ENCODE peak calls at places on chromosomes 7 and 10, in ten cellular contexts. F, K, B, S, E, W, R, C, I and N are unnamed samples.

GRCh38 chr7:156845379-156846101 is 47.4 kb downstream of the LMBR1 start:
- DNase-seq in F (no peak), K (no peak), B (no peak), S (no peak), E (no peak), W (no peak), R (no peak), C (no peak), I (no peak), N (no peak)

GRCh38 chr7:130365511-130366441 is 14.5 kb upstream of the CPA1 start:
- DNase-seq in F (peak), K (peak), B (peak), S (no peak), E (peak), W (no peak), R (peak), C (peak), I (no peak), N (no peak)

GRCh38 chr10:102326031-102326430 is 69.5 kb upstream of the NFKB2 start:
- DNase-seq in F (no peak), K (no peak), B (no peak), S (no peak), E (no peak), W (no peak), R (no peak), C (no peak), I (no peak), N (no peak)

GRCh38 chr7:42928754-42929153 is 3.2 kb downstream of the PSMA2 start:
- DNase-seq in F (no peak), K (no peak), B (no peak), S (no peak), E (no peak), W (no peak), R (no peak), C (no peak), I (no peak), N (no peak)

GRCh38 chr7:12239821-12240220 is 28.7 kb downstream of the TMEM106B start:
- DNase-seq in F (no peak), K (no peak), B (no peak), S (no peak), E (no peak), W (no peak), R (no peak), C (no peak), I (no peak), N (no peak)

GRCh38 chr7:4204530-4205165 is 477.4 kb upstream of the FOXK1 start:
- DNase-seq in F (no peak), K (no peak), B (no peak), S (no peak), E (peak), W (peak), R (no peak), C (no peak), I (no peak), N (no peak)

GRCh38 chr10:93463723-93464511 is 18.2 kb downstream of the MYOF start:
- DNase-seq in F (peak), K (no peak), B (peak), S (no peak), E (no peak), W (peak), R (no peak), C (no peak), I (no peak), N (peak)

GRCh38 chr10:11832042-11832441 is 8.9 kb downstream of the PROSER2 start:
- DNase-seq in F (no peak), K (no peak), B (peak), S (no peak), E (no peak), W (no peak), R (no peak), C (no peak), I (no peak), N (no peak)

GRCh38 chr10:123930340-123931001 is 38.9 kb upstream of the CPXM2 start:
- DNase-seq in F (peak), K (no peak), B (peak), S (no peak), E (no peak), W (no peak), R (peak), C (no peak), I (no peak), N (peak)

GRCh38 chr7:77866791-77867190 is 68.2 kb downstream of the PHTF2 start:
- DNase-seq in F (peak), K (peak), B (peak), S (no peak), E (no peak), W (peak), R (no peak), C (no peak), I (no peak), N (no peak)

GRCh38 chr10:8360365-8360764 is 305.9 kb downstream of the GATA3 start:
- DNase-seq in F (no peak), K (no peak), B (no peak), S (no peak), E (no peak), W (no peak), R (no peak), C (no peak), I (no peak), N (no peak)

GRCh38 chr10:16440396-16441105 is 3.7 kb downstream of the PTER start:
- DNase-seq in F (no peak), K (no peak), B (peak), S (no peak), E (no peak), W (no peak), R (peak), C (no peak), I (no peak), N (no peak)

GRCh38 chr7:101880536-101881443 is 63.4 kb downstream of the CUX1 start:
- DNase-seq in F (peak), K (no peak), B (peak), S (peak), E (no peak), W (no peak), R (peak), C (no peak), I (no peak), N (no peak)

GRCh38 chr10:65805993-65806392 is 1119.8 kb upstream of the LRRTM3 start:
- DNase-seq in F (no peak), K (no peak), B (peak), S (no peak), E (no peak), W (no peak), R (no peak), C (no peak), I (no peak), N (no peak)

GRCh38 chr10:75957321-75957720 is 525.9 kb downstream of the LRMDA start:
- DNase-seq in F (no peak), K (no peak), B (no peak), S (no peak), E (no peak), W (no peak), R (no peak), C (no peak), I (no peak), N (no peak)

GRCh38 chr10:86536294-86536861 is 14.8 kb upstream of the WAPL start:
- DNase-seq in F (no peak), K (no peak), B (no peak), S (no peak), E (peak), W (no peak), R (no peak), C (no peak), I (no peak), N (no peak)

GRCh38 chr10:80153460-80153859 is 20.9 kb downstream of the PLAC9 start:
- DNase-seq in F (no peak), K (no peak), B (no peak), S (no peak), E (no peak), W (no peak), R (no peak), C (no peak), I (no peak), N (no peak)

GRCh38 chr7:29444267-29444666 is 119.4 kb upstream of the PRR15 start:
- DNase-seq in F (no peak), K (no peak), B (no peak), S (no peak), E (no peak), W (no peak), R (no peak), C (no peak), I (no peak), N (no peak)

GRCh38 chr7:93176961-93177580 is 28.9 kb upstream of the SAMD9L start:
- DNase-seq in F (peak), K (no peak), B (no peak), S (no peak), E (no peak), W (no peak), R (no peak), C (no peak), I (no peak), N (peak)

GRCh38 chr10:4894335-4894734 is 68.3 kb downstream of the AKR1E2 start:
- DNase-seq in F (no peak), K (no peak), B (no peak), S (no peak), E (no peak), W (no peak), R (no peak), C (no peak), I (no peak), N (no peak)

GRCh38 chr10:133085251-133086125 is 2.2 kb upstream of the ADGRA1 start:
- DNase-seq in F (no peak), K (no peak), B (no peak), S (no peak), E (no peak), W (no peak), R (no peak), C (no peak), I (no peak), N (no peak)
- TF ChIP-seq CTCF in F (no peak), K (no peak), B (no peak), S (no peak), E (no peak), W (no peak), R (no peak), C (no peak), I (no peak), N (no peak)

GRCh38 chr10:99659031-99659867 is at the start of gene ENTPD7:
- DNase-seq in F (peak), K (peak), B (peak), S (peak), E (peak), W (peak), R (peak), C (peak), I (peak), N (peak)

GRCh38 chr10:99658622-99659030 is 683 bp upstream of the ENTPD7 start:
- DNase-seq in F (peak), K (no peak), B (peak), S (peak), E (peak), W (peak), R (peak), C (no peak), I (no peak), N (no peak)

GRCh38 chr10:99659868-99660366 is 608 bp downstream of the ENTPD7 start:
- DNase-seq in F (no peak), K (no peak), B (peak), S (no peak), E (no peak), W (no peak), R (no peak), C (no peak), I (no peak), N (no peak)

GRCh38 chr10:99660662-99661369 is 1.5 kb downstream of the ENTPD7 start:
- DNase-seq in F (no peak), K (no peak), B (peak), S (peak), E (no peak), W (no peak), R (no peak), C (no peak), I (no peak), N (no peak)

DNA sequence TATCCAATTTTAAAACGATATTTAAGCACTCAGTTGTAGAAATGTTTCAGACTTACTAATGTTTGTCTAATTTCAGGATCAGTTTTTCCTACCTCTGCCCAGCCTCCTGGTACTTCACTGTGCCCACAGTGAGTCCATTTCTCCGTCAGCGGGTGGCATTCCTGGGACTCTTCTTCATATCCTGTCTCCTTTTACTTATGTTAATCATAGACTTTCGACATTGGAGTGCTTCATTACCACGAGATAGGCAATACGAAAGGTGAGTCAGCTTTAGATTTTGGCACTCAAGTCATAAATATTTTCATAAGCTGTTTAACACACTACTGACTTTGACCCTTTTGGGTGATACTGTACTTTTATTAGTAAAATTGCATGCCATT is 2.1 kb downstream of the ENTPD7 start:
- DNase-seq in F (peak), K (peak), B (peak), S (peak), E (no peak), W (peak), R (no peak), C (no peak), I (no peak), N (no peak)
- TF ChIP-seq CTCF in F (no peak), K (no peak), B (no peak), S (no peak), E (no peak), W (no peak), R (no peak), C (no peak), I (no peak), N (no peak)

GRCh38 chr7:6422095-6422494 is 25.7 kb downstream of the DAGLB start:
- DNase-seq in F (no peak), K (no peak), B (no peak), S (no peak), E (no peak), W (no peak), R (no peak), C (no peak), I (no peak), N (no peak)

GRCh38 chr7:6424702-6425072 is 23.1 kb downstream of the DAGLB start:
- DNase-seq in F (no peak), K (no peak), B (no peak), S (no peak), E (no peak), W (no peak), R (no peak), C (no peak), I (no peak), N (no peak)

GRCh38 chr7:6422926-6423632 is 24.7 kb downstream of the DAGLB start:
- DNase-seq in F (no peak), K (no peak), B (no peak), S (no peak), E (no peak), W (no peak), R (peak), C (no peak), I (no peak), N (no peak)

GRCh38 chr7:6425948-6426347 is 21.8 kb downstream of the DAGLB start:
- DNase-seq in F (no peak), K (no peak), B (no peak), S (no peak), E (no peak), W (no peak), R (no peak), C (no peak), I (no peak), N (no peak)

GRCh38 chr7:6423942-6424701 is 23.6 kb downstream of the DAGLB start:
- DNase-seq in F (no peak), K (no peak), B (no peak), S (no peak), E (no peak), W (peak), R (peak), C (no peak), I (no peak), N (no peak)
- TF ChIP-seq CTCF in F (no peak), K (no peak), B (no peak), S (peak), E (no peak), W (peak), R (no peak), C (no peak), I (no peak), N (no peak)

GRCh38 chr7:154794147-154794780 is 208.7 kb downstream of the PAXIP1 start:
- DNase-seq in F (no peak), K (no peak), B (no peak), S (no peak), E (peak), W (no peak), R (peak), C (peak), I (no peak), N (no peak)

GRCh38 chr7:154792436-154793055 is 210.4 kb downstream of the PAXIP1 start:
- DNase-seq in F (no peak), K (no peak), B (no peak), S (no peak), E (no peak), W (no peak), R (no peak), C (no peak), I (no peak), N (no peak)

GRCh38 chr7:154785898-154786297 is 217.0 kb downstream of the PAXIP1 start:
- DNase-seq in F (no peak), K (no peak), B (no peak), S (no peak), E (no peak), W (no peak), R (no peak), C (no peak), I (no peak), N (no peak)

GRCh38 chr7:154791611-154792010 is 211.3 kb downstream of the PAXIP1 start:
- DNase-seq in F (no peak), K (no peak), B (no peak), S (no peak), E (no peak), W (no peak), R (no peak), C (no peak), I (no peak), N (no peak)

DNA sequence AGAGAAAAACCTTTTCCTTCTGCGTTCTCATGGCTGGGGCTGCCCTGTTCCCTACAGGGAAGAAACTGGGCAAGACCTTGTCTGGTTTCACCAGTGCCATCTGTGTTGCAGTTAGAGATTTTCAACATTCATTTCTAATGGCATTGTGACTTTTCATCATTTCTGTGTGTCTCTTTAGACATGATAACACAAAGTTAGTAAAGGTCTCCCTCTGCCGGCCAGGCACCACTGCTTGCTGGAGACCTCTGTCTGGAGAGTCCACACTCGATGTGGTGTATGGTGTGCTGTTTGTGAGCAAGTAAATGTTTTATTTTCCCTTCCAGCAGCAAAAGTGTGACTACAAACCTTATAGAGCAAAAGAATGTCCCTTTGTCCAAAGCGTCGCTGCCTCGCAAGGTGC is 213.5 kb downstream of the PAXIP1 start:
- DNase-seq in F (no peak), K (no peak), B (no peak), S (no peak), E (peak), W (peak), R (no peak), C (no peak), I (no peak), N (no peak)
- TF ChIP-seq CTCF in F (no peak), K (no peak), B (no peak), S (no peak), E (peak), W (peak), R (no peak), C (peak), I (no peak), N (no peak)

GRCh38 chr10:77348082-77348481 is 289.5 kb downstream of the KCNMA1 start:
- DNase-seq in F (no peak), K (no peak), B (no peak), S (no peak), E (no peak), W (no peak), R (no peak), C (no peak), I (no peak), N (no peak)
- TF ChIP-seq CTCF in F (no peak), K (no peak), B (no peak), S (no peak), E (no peak), W (no peak), R (no peak), C (no peak), I (no peak), N (no peak)

GRCh38 chr10:18313146-18313542 is 172.9 kb downstream of the CACNB2 start:
- DNase-seq in F (no peak), K (no peak), B (no peak), S (no peak), E (no peak), W (no peak), R (no peak), C (no peak), I (no peak), N (no peak)

GRCh38 chr10:18310761-18311160 is 170.5 kb downstream of the CACNB2 start:
- DNase-seq in F (no peak), K (no peak), B (no peak), S (no peak), E (no peak), W (no peak), R (no peak), C (no peak), I (no peak), N (no peak)

GRCh38 chr10:18308600-18308999 is 168.4 kb downstream of the CACNB2 start:
- DNase-seq in F (no peak), K (no peak), B (no peak), S (no peak), E (no peak), W (no peak), R (no peak), C (no peak), I (no peak), N (peak)

GRCh38 chr10:18313626-18314025 is 173.4 kb downstream of the CACNB2 start:
- DNase-seq in F (no peak), K (no peak), B (no peak), S (no peak), E (no peak), W (no peak), R (no peak), C (no peak), I (no peak), N (no peak)

GRCh38 chr10:18312385-18313145 is 172.3 kb downstream of the CACNB2 start:
- DNase-seq in F (peak), K (no peak), B (peak), S (peak), E (peak), W (peak), R (no peak), C (no peak), I (no peak), N (no peak)
- TF ChIP-seq CTCF in F (peak), K (peak), B (peak), S (peak), E (peak), W (peak), R (no peak), C (peak), I (no peak), N (peak)

DNA sequence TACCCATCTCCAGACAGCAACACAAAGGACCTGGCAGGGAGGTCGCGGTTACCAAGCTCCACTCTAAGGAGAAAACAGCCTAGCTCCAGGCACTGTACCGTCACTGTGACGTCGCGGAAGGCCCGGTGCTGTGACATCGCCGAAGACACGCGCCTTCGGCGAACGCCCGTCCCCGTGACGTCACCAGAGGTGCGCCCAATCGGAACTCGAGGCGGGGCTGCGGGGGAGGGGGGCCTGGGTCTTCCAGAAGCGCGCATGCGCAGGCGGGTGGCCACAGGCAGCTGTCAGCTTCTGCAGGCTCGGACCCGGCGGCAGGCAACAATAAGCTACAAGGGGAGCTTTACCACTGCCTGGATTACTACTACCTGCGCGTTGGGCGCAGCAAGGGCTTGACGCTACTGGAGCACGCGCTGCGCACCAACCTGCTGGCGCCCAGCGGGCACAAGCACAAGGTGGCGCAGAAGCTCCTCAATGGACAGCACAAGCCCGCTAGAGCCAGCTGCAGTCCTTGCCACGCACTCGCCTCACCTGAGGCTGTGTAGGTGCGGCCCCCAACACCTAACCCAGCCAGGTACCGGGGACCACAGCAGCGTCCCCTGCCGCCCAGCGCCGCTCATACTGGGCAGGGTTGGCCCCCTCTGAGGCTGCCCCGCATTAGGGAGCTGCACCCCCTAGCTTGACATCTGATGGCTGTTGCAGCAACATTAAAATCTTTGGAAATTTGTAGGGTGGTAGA is 208.4 kb downstream of the TPST1 start:
- DNase-seq in F (peak), K (peak), B (peak), S (peak), E (peak), W (peak), R (peak), C (peak), I (peak), N (no peak)
- TF ChIP-seq CTCF in F (peak), K (peak), B (peak), S (peak), E (peak), W (peak), R (no peak), C (peak), I (peak), N (peak)